ENCODE peak calls at places on chromosomes 7 and 10, in ten cellular contexts. Y is adipocyte; Q is colonic mucosa; T is GM23248; H is AG04449; A is aorta; W is small intestine; R is epithelial cell of esophagus; B is lung; N is CD4-positive, CD25-positive, alpha-beta regulatory T cell. D is an unnamed sample.

GRCh38 chr10:116292493-116292892 is 19.5 kb upstream of the GFRA1 start:
- DNase-seq in Y (no peak), Q (no peak), T (no peak), H (no peak), A (no peak), W (no peak), R (no peak), B (no peak), N (no peak), D (no peak)

GRCh38 chr10:69883256-69883655 is 81.5 kb downstream of the COL13A1 start:
- DNase-seq in Y (no peak), Q (peak; percentile 58), T (no peak), H (no peak), A (no peak), W (peak; percentile 86), R (peak; percentile 68), B (no peak), N (no peak), D (peak; percentile 17)

GRCh38 chr7:110397927-110398660 is 692.8 kb upstream of the LRRN3 start:
- DNase-seq in Y (no peak), Q (no peak), T (no peak), H (no peak), A (no peak), W (no peak), R (no peak), B (no peak), N (no peak), D (no peak)

GRCh38 chr7:154984601-154985188 is 18.2 kb downstream of the PAXIP1 start:
- DNase-seq in Y (no peak), Q (no peak), T (peak; percentile 34), H (no peak), A (no peak), W (no peak), R (no peak), B (no peak), N (no peak), D (no peak)

GRCh38 chr10:106535304-106535964 is 629.1 kb downstream of the SORCS1 start:
- DNase-seq in Y (no peak), Q (no peak), T (peak; percentile 1), H (no peak), A (no peak), W (no peak), R (peak; percentile 58), B (no peak), N (no peak), D (no peak)

GRCh38 chr7:75064801-75065200 is 8.8 kb downstream of the RCC1L start:
- DNase-seq in Y (no peak), Q (no peak), T (no peak), H (no peak), A (peak; percentile 33), W (no peak), R (no peak), B (no peak), N (no peak), D (no peak)

GRCh38 chr10:81957976-81958375 is 83.0 kb downstream of the NRG3 start:
- DNase-seq in Y (no peak), Q (no peak), T (no peak), H (no peak), A (no peak), W (no peak), R (no peak), B (no peak), N (no peak), D (peak; percentile 55)

GRCh38 chr7:144391823-144392255 is 11.7 kb downstream of the NOBOX start:
- DNase-seq in Y (peak; percentile 87), Q (no peak), T (peak; percentile 79), H (no peak), A (no peak), W (peak; percentile 48), R (peak; percentile 58), B (no peak), N (peak; percentile 16), D (peak; percentile 77)

GRCh38 chr7:87810130-87810529 is 66.0 kb downstream of the SLC25A40 start:
- DNase-seq in Y (no peak), Q (no peak), T (no peak), H (no peak), A (no peak), W (no peak), R (no peak), B (no peak), N (no peak), D (no peak)

GRCh38 chr10:7545256-7545655 is 121.5 kb downstream of the ITIH5 start:
- DNase-seq in Y (no peak), Q (no peak), T (no peak), H (no peak), A (no peak), W (no peak), R (no peak), B (no peak), N (no peak), D (no peak)

GRCh38 chr7:107551936-107552335 is 11.8 kb downstream of the COG5 start:
- DNase-seq in Y (no peak), Q (no peak), T (peak; percentile 12), H (no peak), A (no peak), W (no peak), R (no peak), B (no peak), N (no peak), D (peak; percentile 10)

GRCh38 chr7:25949672-25950487 is 202.1 kb upstream of the NFE2L3 start:
- DNase-seq in Y (no peak), Q (peak; percentile 62), T (peak; percentile 33), H (no peak), A (no peak), W (peak; percentile 35), R (no peak), B (peak; percentile 36), N (no peak), D (no peak)

GRCh38 chr7:37218956-37219355 is 229.7 kb downstream of the ELMO1 start:
- DNase-seq in Y (no peak), Q (no peak), T (no peak), H (no peak), A (no peak), W (no peak), R (no peak), B (no peak), N (no peak), D (no peak)

DNA sequence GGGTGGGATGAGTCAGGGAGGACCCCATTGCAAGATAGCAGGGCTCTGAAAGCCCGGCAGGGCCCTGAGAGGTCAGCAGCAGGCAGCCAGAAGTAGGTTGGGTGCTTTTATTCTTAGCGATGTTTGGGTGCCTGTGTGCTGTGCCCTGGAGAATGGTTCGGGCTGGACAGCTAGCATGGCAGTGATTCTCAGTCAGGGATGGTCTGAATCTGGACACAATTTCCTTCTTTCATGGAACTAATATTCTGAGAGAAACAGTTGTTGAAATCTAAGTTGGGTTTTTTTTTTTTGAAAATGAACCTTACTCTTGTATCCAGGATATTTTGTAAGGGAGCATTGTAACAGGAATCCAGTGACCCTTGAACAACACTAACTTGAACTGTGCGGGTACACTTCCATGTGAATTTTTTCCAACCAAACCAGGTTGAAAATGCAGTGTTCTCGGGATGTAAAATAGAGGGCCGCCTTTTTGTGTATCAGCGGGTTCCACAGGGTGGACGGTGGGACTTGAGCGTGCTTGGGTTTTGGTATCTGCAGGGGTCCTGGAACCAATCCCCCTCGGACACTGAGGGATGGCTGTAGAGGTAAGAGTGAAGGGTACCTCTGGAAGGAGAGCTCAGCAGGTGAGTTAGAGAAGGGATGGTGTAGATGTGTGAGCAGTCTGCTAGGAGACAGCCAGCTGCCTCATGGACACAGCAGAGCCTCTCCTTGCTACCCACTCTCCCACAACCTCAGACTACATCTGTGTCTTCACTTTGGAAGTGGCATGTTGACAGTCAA is 12.5 kb downstream of the CCNY start:
- DNase-seq in Y (no peak), Q (no peak), T (no peak), H (no peak), A (no peak), W (no peak), R (no peak), B (no peak), N (no peak), D (no peak)
- H3K4me3 ChIP-seq in Y (no peak overlapping the region), Q (no peak overlapping the region), T (no peak overlapping the region), H (no peak overlapping the region), A (no peak overlapping the region), W (no peak overlapping the region), R (no peak overlapping the region), B (no peak overlapping the region), N (no peak overlapping the region), D (no peak overlapping the region)

DNA sequence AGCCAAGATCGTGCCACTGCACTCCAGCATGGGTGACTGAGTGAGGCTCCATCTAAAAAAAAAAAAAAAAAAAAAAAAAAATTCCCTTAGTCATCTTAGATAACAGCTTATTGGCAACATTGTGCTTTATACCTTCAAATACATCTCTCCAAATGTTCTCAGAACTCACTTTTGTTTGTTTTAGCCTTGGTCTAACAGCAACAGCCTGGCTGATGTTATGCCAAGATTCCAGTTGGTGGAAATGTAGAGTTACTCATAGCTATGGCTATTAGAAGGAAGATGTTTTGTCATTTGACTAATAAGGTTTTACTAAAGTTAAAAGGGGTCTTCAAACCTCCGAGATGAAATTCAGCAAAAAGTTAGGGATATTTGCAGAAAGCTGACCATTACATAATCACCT is 481.4 kb downstream of the NEBL start:
- DNase-seq in Y (no peak), Q (no peak), T (no peak), H (no peak), A (no peak), W (no peak), R (no peak), B (no peak), N (no peak), D (peak; percentile 22)
- H3K4me3 ChIP-seq in Y (no peak overlapping the region), Q (no peak overlapping the region), T (no peak overlapping the region), H (no peak overlapping the region), A (no peak overlapping the region), W (no peak overlapping the region), R (no peak overlapping the region), B (no peak overlapping the region), N (no peak overlapping the region), D (no peak overlapping the region)

DNA sequence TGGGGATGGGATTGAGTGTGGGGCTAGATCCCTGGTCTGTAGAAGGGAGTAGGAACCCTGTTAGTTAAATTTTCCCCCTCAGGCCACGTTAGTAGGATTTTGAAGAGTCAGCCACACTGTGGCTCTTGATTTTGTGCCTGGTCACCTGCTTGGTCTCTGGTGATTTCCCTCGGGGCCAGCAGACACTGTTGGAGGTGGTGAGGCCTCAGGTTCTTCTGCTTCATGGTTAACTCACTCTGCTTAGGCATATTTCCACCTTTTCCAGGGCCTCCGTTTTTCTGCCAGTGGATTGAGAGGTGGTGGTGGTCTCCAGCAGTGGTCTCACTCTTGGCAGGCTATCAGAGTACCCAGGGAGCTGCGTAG is 4.1 kb downstream of the TSPAN14 start:
- DNase-seq in Y (no peak), Q (no peak), T (no peak), H (no peak), A (no peak), W (no peak), R (no peak), B (no peak), N (no peak), D (no peak)
- H3K4me3 ChIP-seq in Y (peak overlapping the region; percentile 66), Q (no peak overlapping the region), T (no peak overlapping the region), H (no peak overlapping the region), A (no peak overlapping the region), W (no peak overlapping the region), R (no peak overlapping the region), B (peak overlapping the region; percentile 24), N (peak overlapping the region; percentile 93), D (no peak overlapping the region)

DNA sequence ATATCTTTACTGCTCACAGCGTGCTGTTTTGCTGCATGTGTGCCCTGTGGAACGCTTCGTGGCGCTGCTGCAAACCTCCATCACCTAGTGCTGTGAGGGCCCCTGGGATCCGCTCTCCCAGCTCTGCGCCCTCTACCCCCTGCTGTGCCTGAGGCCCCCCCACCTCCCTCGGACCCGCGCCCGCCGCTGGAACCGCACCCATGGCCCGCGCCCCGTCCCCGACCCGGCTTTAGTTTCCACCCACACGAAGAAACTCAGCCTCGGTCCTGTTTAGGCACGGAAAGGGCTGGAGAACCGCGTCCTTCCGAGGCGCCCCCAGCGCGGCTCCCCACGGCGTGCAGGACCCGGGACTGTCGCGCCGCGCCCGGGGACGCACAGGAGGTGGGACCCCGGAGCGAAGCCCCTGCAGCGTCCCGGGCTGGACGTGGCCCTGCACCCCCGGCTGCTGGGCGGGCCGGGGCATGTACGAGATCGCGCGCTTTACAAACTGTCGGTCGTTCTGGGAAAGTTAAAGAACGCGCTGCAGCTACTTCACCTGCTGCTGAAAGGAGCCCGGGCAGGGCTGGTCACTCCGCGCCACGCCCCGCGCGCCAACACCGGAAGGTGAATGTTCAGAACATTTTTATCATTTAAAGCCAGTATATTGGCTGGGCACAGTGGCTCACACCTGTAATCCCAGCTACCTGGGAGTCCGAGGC is 54.3 kb downstream of the BMS1 start:
- DNase-seq in Y (peak; percentile 34), Q (no peak), T (peak; percentile 56), H (no peak), A (no peak), W (peak; percentile 10), R (peak; percentile 45), B (no peak), N (no peak), D (peak; percentile 51)
- H3K4me3 ChIP-seq in Y (peak overlapping the region; percentile 70), Q (peak overlapping the region; percentile 35), T (peak overlapping the region; percentile 70), H (peak overlapping the region; percentile 46), A (no peak overlapping the region), W (no peak overlapping the region), R (peak overlapping the region; percentile 40), B (no peak overlapping the region), N (no peak overlapping the region), D (peak overlapping the region; percentile 49)